ENCODE peak calls at places on chromosomes 16 and 17, in ten cellular contexts. B is H9, G is HCT116, T is K562, A is keratinocyte, Z is SK-N-SH, F is IMR-90, X is fibroblast of lung, V is endothelial cell of umbilical vein, H is MM.1S. P is an unnamed sample. For H3K9me3, the result is how much of the 10 kb centered on the place peaks cover.

GRCh38 chr16:72094266-72094610 is 591 bp downstream of the DHX38 start:
- DNase-seq in Z (no peak), H (peak), V (no peak), X (no peak), T (peak), F (no peak), G (no peak), B (no peak), A (no peak), P (no peak)

GRCh38 chr17:59634632-59635561 is 15.2 kb downstream of the CLTC start:
- DNase-seq in V (peak), F (no peak), A (no peak), G (no peak), Z (no peak), H (peak), T (no peak), X (no peak), B (no peak), P (no peak)

GRCh38 chr16:49663081-49664057 is 192.5 kb downstream of the ZNF423 start:
- DNase-seq in Z (peak), T (no peak), H (no peak), G (no peak), X (no peak), V (no peak), F (no peak), A (no peak), B (no peak), P (no peak)

GRCh38 chr17:31680126-31680525 is 178.9 kb downstream of the COPRS start:
- DNase-seq in A (no peak), V (no peak), B (peak), T (no peak), X (no peak), Z (no peak), F (no peak), H (no peak), G (no peak), P (no peak)

GRCh38 chr17:7001562-7001961 is 5.7 kb downstream of the ALOX12 start:
- DNase-seq in B (peak), V (peak), X (no peak), G (no peak), A (no peak), H (peak), Z (no peak), F (no peak), T (no peak), P (peak)

GRCh38 chr16:58464916-58465731 is 34.8 kb upstream of the NDRG4 start:
- DNase-seq in F (no peak), V (peak), B (peak), H (no peak), G (no peak), T (no peak), A (no peak), Z (peak), X (no peak), P (no peak)

GRCh38 chr17:60900688-60901087 is 223.0 kb downstream of the BCAS3 start:
- DNase-seq in X (no peak), Z (no peak), T (no peak), V (no peak), G (no peak), H (no peak), B (no peak), F (no peak), A (no peak), P (no peak)

GRCh38 chr17:38567350-38567749 is 38.4 kb downstream of the SRCIN1 start:
- DNase-seq in V (no peak), X (no peak), F (no peak), H (no peak), B (no peak), G (no peak), Z (no peak), A (no peak), T (no peak), P (no peak)

GRCh38 chr16:29708917-29709600 is 30.1 kb downstream of the QPRT start:
- DNase-seq in Z (no peak), X (no peak), F (no peak), T (no peak), H (no peak), A (no peak), V (no peak), B (peak), G (no peak), P (peak)

GRCh38 chr17:52181842-52182241 is 23.3 kb upstream of the CA10 start:
- DNase-seq in Z (no peak), X (no peak), G (no peak), V (no peak), A (no peak), T (no peak), F (no peak), B (no peak), H (no peak), P (no peak)

GRCh38 chr16:66199189-66199588 is 167.3 kb upstream of the CDH5 start:
- DNase-seq in B (no peak), H (no peak), T (no peak), X (peak), A (no peak), Z (no peak), G (no peak), F (peak), V (no peak), P (no peak)

GRCh38 chr16:65410801-65411200 is 288.9 kb upstream of the CDH11 start:
- DNase-seq in B (no peak), G (no peak), F (peak), X (peak), H (no peak), Z (no peak), V (no peak), T (no peak), A (no peak), P (no peak)

GRCh38 chr16:23826528-23827244 is 9.1 kb upstream of the PRKCB start:
- DNase-seq in H (no peak), Z (no peak), A (no peak), V (no peak), F (no peak), T (no peak), X (no peak), B (no peak), G (no peak), P (no peak)

GRCh38 chr16:30997887-30998711 is 12.3 kb downstream of the STX1B start:
- DNase-seq in T (no peak), G (peak), B (no peak), X (peak), F (peak), A (no peak), H (no peak), V (no peak), Z (no peak), P (no peak)

GRCh38 chr17:61416540-61417363 is 17.1 kb downstream of the TBX2 start:
- DNase-seq in T (peak), F (peak), G (peak), B (peak), A (no peak), V (peak), X (peak), H (peak), Z (peak), P (peak)

GRCh38 chr16:2074071-2074470 is 26.3 kb downstream of the TSC2 start:
- DNase-seq in B (no peak), F (no peak), T (no peak), G (no peak), V (no peak), H (no peak), Z (no peak), X (no peak), A (no peak), P (no peak)

GRCh38 chr16:67233596-67233995 is 6.7 kb downstream of the TMEM208 start:
- DNase-seq in T (no peak), B (no peak), A (no peak), F (no peak), V (no peak), Z (no peak), X (no peak), H (no peak), G (no peak), P (peak)

GRCh38 chr16:46607529-46607928 is 13.7 kb downstream of the SHCBP1 start:
- DNase-seq in T (peak), A (peak), G (peak), F (peak), X (peak), Z (no peak), V (peak), B (no peak), H (peak), P (no peak)

GRCh38 chr17:52106638-52107261 is 51.8 kb downstream of the CA10 start:
- DNase-seq in H (peak), F (no peak), X (peak), T (peak), G (peak), A (no peak), B (no peak), Z (peak), V (peak), P (no peak)

GRCh38 chr17:75970626-75971025 is 8.3 kb downstream of the ACOX1 start:
- DNase-seq in G (no peak), F (no peak), Z (no peak), T (no peak), B (no peak), X (no peak), H (no peak), A (no peak), V (no peak), P (no peak)

GRCh38 chr17:29102046-29102445 is 59.1 kb downstream of the PIPOX start:
- DNase-seq in B (no peak), X (no peak), H (no peak), F (no peak), A (no peak), V (no peak), G (no peak), T (no peak), Z (peak), P (no peak)

GRCh38 chr17:2949469-2950044 is 113.8 kb downstream of the OR1D5 start:
- DNase-seq in Z (no peak), H (no peak), B (peak), V (no peak), A (peak), X (peak), G (peak), F (peak), T (no peak), P (no peak)

GRCh38 chr17:16917995-16918394 is 53.9 kb downstream of the TNFRSF13B start:
- DNase-seq in B (no peak), V (no peak), G (no peak), F (no peak), A (no peak), H (no peak), X (no peak), T (no peak), Z (no peak), P (no peak)

GRCh38 chr17:28957992-28958355 is 6.7 kb upstream of the PHF12 start:
- DNase-seq in X (no peak), Z (no peak), F (no peak), A (no peak), H (no peak), V (no peak), B (no peak), T (no peak), G (no peak), P (no peak)

GRCh38 chr17:429589-429988 is 77.0 kb upstream of the RPH3AL start:
- DNase-seq in A (no peak), T (no peak), Z (no peak), V (no peak), B (no peak), F (no peak), X (no peak), H (no peak), G (no peak), P (no peak)

GRCh38 chr16:57999366-57999970 is 1.0 kb downstream of the ZNF319 start:
- DNase-seq in A (no peak), T (no peak), Z (peak), G (no peak), X (peak), F (peak), V (peak), B (no peak), H (peak), P (peak)

GRCh38 chr16:49400611-49401010 is 27.0 kb downstream of the C16orf78 start:
- DNase-seq in T (no peak), F (no peak), Z (no peak), B (no peak), H (no peak), A (no peak), V (no peak), G (no peak), X (no peak), P (no peak)

GRCh38 chr17:59558953-59559352 is 6.5 kb upstream of the DHX40 start:
- DNase-seq in B (no peak), G (no peak), T (no peak), Z (peak), A (no peak), H (no peak), V (peak), X (peak), F (peak), P (no peak)

GRCh38 chr16:10982430-10983174 is 38.2 kb downstream of the CLEC16A start:
- DNase-seq in H (no peak), V (peak), Z (no peak), G (no peak), X (no peak), F (peak), A (no peak), B (no peak), T (no peak), P (no peak)

GRCh38 chr17:73211745-73212144 is 18.9 kb downstream of the COG1 start:
- DNase-seq in A (no peak), V (no peak), X (no peak), F (no peak), H (no peak), G (no peak), B (no peak), T (no peak), Z (no peak), P (no peak)

GRCh38 chr17:82339634-82340580 is 6.3 kb upstream of the SECTM1 start:
- DNase-seq in A (no peak), X (no peak), H (no peak), G (no peak), B (no peak), Z (no peak), T (no peak), F (no peak), V (no peak), P (no peak)

GRCh38 chr16:89460556-89460955 is 29.8 kb downstream of the ANKRD11 start:
- DNase-seq in T (no peak), G (no peak), Z (no peak), H (no peak), F (no peak), A (no peak), B (no peak), X (no peak), V (no peak), P (no peak)

GRCh38 chr17:42659079-42659931 is at the start of gene TUBG2:
- DNase-seq in V (peak), X (peak), F (peak), Z (peak), T (no peak), G (peak), H (peak), A (peak), B (peak), P (peak)

GRCh38 chr17:77473615-77474226 is 333.0 kb downstream of the SEC14L1 start:
- DNase-seq in B (no peak), Z (no peak), F (no peak), H (peak), A (no peak), T (no peak), G (peak), X (no peak), V (no peak), P (no peak)

GRCh38 chr17:20706752-20707372 is 127.3 kb downstream of the CDRT15L2 start:
- DNase-seq in V (no peak), Z (no peak), B (no peak), G (no peak), A (no peak), X (no peak), T (no peak), F (no peak), H (no peak), P (no peak)

DNA sequence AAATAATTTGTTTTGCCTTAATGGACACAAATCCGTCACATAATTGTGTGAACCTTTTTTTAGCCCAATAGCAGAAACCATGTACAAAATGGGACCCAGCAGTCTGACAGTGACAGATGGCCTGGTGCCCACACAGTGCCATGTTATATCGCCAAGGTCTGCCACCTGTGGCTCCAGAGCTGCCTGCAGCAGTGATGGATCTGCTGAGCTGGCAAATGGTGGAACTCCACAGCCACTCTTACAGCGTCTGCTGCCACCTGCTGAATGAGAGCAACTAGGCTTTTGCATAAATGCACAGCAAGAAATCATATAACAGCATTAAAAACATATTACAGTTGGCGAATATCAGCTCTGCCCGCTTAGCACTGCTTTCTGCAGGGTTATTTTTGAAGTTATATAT is 59.4 kb downstream of the NUP93 start:
- DNase-seq in A (no peak), X (peak), V (peak), H (peak), T (peak), B (no peak), F (peak), Z (peak), G (peak), P (no peak)
- TF ChIP-seq CTCF in A (peak), X (peak), V (peak), H (peak), T (peak), B (peak), F (peak), Z (peak), G (peak), P (peak)

GRCh38 chr17:15112881-15113617 is 152.1 kb downstream of the PMP22 start:
- DNase-seq in V (no peak), T (no peak), A (no peak), B (no peak), Z (no peak), F (peak), X (no peak), G (no peak), H (no peak), P (no peak)
- H3K9me3 ChIP-seq in V (under half), T (under half), A (under half), B (under half), Z (under half), F (under half), X (under half), G (under half), H (under half), P (under half)

GRCh38 chr16:12267491-12267890 is 291.0 kb downstream of the SNX29 start:
- DNase-seq in B (no peak), A (no peak), T (no peak), Z (no peak), G (no peak), F (no peak), V (no peak), H (no peak), X (no peak), P (no peak)
- H3K9ac ChIP-seq in B (no peak), A (no peak), T (no peak), Z (no peak), G (no peak), F (no peak), V (no peak), H (no peak), X (no peak), P (no peak)

GRCh38 chr17:50871898-50872297 is 5.7 kb upstream of the TOB1 start:
- DNase-seq in B (peak), X (no peak), G (no peak), F (no peak), T (no peak), V (no peak), Z (peak), A (no peak), H (no peak), P (no peak)
- TF ChIP-seq CTCF in B (no peak), X (no peak), G (no peak), F (no peak), T (no peak), V (no peak), Z (no peak), A (no peak), H (no peak), P (no peak)

GRCh38 chr16:77993586-77993985 is 28.8 kb upstream of the CLEC3A start:
- DNase-seq in A (no peak), G (no peak), F (peak), Z (no peak), B (no peak), H (no peak), X (peak), T (no peak), V (no peak), P (no peak)

GRCh38 chr16:77995843-77996455 is 26.4 kb upstream of the CLEC3A start:
- DNase-seq in A (no peak), V (no peak), F (no peak), H (no peak), X (no peak), T (no peak), G (no peak), B (peak), Z (no peak), P (no peak)

GRCh38 chr16:77987772-77988171 is 34.6 kb upstream of the CLEC3A start:
- DNase-seq in B (no peak), F (no peak), G (no peak), T (no peak), H (no peak), V (no peak), X (no peak), A (no peak), Z (no peak), P (no peak)

GRCh38 chr16:77993111-77993571 is 29.2 kb upstream of the CLEC3A start:
- DNase-seq in F (peak), A (no peak), G (no peak), Z (no peak), B (peak), V (no peak), H (no peak), T (no peak), X (peak), P (no peak)

DNA sequence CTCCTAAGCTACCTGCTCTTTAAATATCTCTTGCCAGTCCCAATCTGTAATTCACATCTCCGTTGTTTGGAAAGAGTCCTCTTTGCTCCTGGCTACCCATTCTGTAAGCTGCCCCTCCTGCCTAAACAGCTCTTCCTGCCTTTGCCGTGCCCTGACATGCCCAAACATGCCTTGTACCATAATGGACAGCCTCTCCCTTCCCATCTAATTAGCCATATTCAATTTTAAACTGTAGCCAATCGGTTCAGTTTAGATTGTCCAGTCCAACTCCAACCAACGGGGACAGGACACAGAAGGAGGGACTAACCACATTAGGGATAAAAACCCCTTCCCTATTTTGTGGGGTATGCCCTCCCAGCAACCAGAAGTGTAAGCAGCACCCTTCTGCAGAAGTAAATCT is 30.6 kb upstream of the CLEC3A start:
- DNase-seq in F (no peak), A (no peak), G (no peak), T (no peak), X (no peak), B (peak), V (no peak), H (no peak), Z (no peak), P (no peak)
- H3K9me3 ChIP-seq in F (under half), A (under half), G (under half), T (under half), X (under half), B (under half), V (under half), H (under half), Z (under half), P (under half)

P was measured in kidney.